ENCODE peak calls at places on chromosomes 2 and 18, in four cellular contexts. D is HL-60, R is GM12891, L is K562. K is an unnamed sample.
A peak's percentile ranks its signal among the peaks of the same experiment; 100 is the strongest.

GRCh38 chr2:113068706-113069485 is 1.1 kb downstream of the IL1F10 start:
- DNase-seq in D (no peak), R (no peak), L (no peak), K (no peak)

GRCh38 chr2:236875906-236876505 is 209.7 kb upstream of the COPS8 start:
- DNase-seq in D (no peak), R (no peak), L (no peak), K (no peak)

GRCh38 chr2:18630101-18630500 is 40.7 kb upstream of the NT5C1B start:
- DNase-seq in R (no peak), L (no peak), D (no peak), K (no peak)

GRCh38 chr2:19150726-19151125 is 207.7 kb downstream of the OSR1 start:
- DNase-seq in R (no peak), D (no peak), L (no peak), K (no peak)

GRCh38 chr2:159131882-159132281 is 154.6 kb downstream of the WDSUB1 start:
- DNase-seq in D (no peak), R (no peak), L (no peak), K (no peak)

GRCh38 chr2:232218778-232219495 is 159.6 kb upstream of the ALPP start:
- DNase-seq in D (no peak), L (no peak), R (no peak), K (no peak)

GRCh38 chr2:149422337-149422990 is 92.1 kb downstream of the LYPD6 start:
- DNase-seq in D (no peak), R (no peak), L (no peak), K (no peak)

GRCh38 chr2:219514196-219514761 is at the start of gene ASIC4:
- DNase-seq in D (no peak), R (no peak), L (peak; percentile 76), K (no peak)

GRCh38 chr2:219095406-219095940 is 34.8 kb upstream of the IHH start:
- DNase-seq in L (no peak), D (no peak), R (no peak), K (no peak)

GRCh38 chr2:160892204-160892603 is 268.0 kb upstream of the TANK start:
- DNase-seq in D (peak; percentile 3), L (no peak), R (no peak), K (no peak)

GRCh38 chr18:33201509-33201926 is 239.0 kb downstream of the CCDC178 start:
- DNase-seq in D (no peak), R (no peak), L (no peak), K (no peak)

GRCh38 chr2:240458044-240458899 is 22.8 kb downstream of the GPC1 start:
- DNase-seq in D (no peak), R (no peak), L (no peak), K (no peak)

GRCh38 chr2:25323612-25324189 is 18.0 kb downstream of the DNMT3A start:
- DNase-seq in L (no peak), R (no peak), D (no peak), K (no peak)

GRCh38 chr18:77366725-77367641 is 117.3 kb downstream of the GALR1 start:
- DNase-seq in D (no peak), R (no peak), L (no peak), K (no peak)

GRCh38 chr2:232839680-232840079 is 30.4 kb upstream of the SNORC start:
- DNase-seq in R (no peak), L (no peak), D (peak; percentile 80), K (no peak)

GRCh38 chr2:213425618-213426017 is 141.4 kb downstream of the SPAG16 start:
- DNase-seq in D (no peak), L (no peak), R (no peak), K (no peak)

GRCh38 chr18:31630549-31630948 is 38.9 kb downstream of the TTR start:
- DNase-seq in L (no peak), D (no peak), R (no peak), K (no peak)

GRCh38 chr18:46646468-46646867 is 10.6 kb downstream of the LOXHD1 start:
- DNase-seq in R (no peak), L (no peak), D (no peak), K (no peak)

GRCh38 chr18:48931680-48932461 is 18.9 kb downstream of the SMAD7 start:
- DNase-seq in R (no peak), D (no peak), L (no peak), K (peak; percentile 58)

GRCh38 chr2:230417436-230417835 is 1.4 kb downstream of the SP100 start:
- DNase-seq in L (no peak), R (no peak), D (no peak), K (no peak)

GRCh38 chr2:200208041-200208440 is 98.5 kb upstream of the SPATS2L start:
- DNase-seq in D (no peak), L (no peak), R (no peak), K (no peak)

GRCh38 chr2:112980537-112980936 is 2.7 kb downstream of the IL36G start:
- DNase-seq in R (no peak), L (no peak), D (no peak), K (no peak)

GRCh38 chr18:23835076-23835475 is 145.8 kb downstream of the LAMA3 start:
- DNase-seq in R (no peak), D (no peak), L (no peak), K (no peak)

GRCh38 chr2:15163316-15163715 is 397.8 kb downstream of the NBAS start:
- DNase-seq in D (no peak), R (no peak), L (no peak), K (no peak)

GRCh38 chr2:68806511-68807109 is 64.6 kb downstream of the BMP10 start:
- DNase-seq in L (no peak), D (no peak), R (no peak), K (no peak)

GRCh38 chr2:156892449-156893335 is 364.8 kb upstream of the GALNT5 start:
- DNase-seq in R (no peak), L (no peak), D (no peak), K (peak; percentile 7)

GRCh38 chr2:43127208-43127940 is 99.0 kb downstream of the ZFP36L2 start:
- DNase-seq in L (peak; percentile 82), D (peak; percentile 94), R (peak; percentile 78), K (no peak)

GRCh38 chr2:191881982-191882816 is 35.3 kb upstream of the CAVIN2 start:
- DNase-seq in R (no peak), L (no peak), D (no peak), K (no peak)

GRCh38 chr18:70662588-70662987 is 373.7 kb downstream of the SOCS6 start:
- DNase-seq in L (no peak), D (no peak), R (no peak), K (no peak)

GRCh38 chr2:159129301-159129700 is 157.2 kb downstream of the WDSUB1 start:
- DNase-seq in R (no peak), D (no peak), L (no peak), K (no peak)

GRCh38 chr18:4017479-4017878 is 437.6 kb downstream of the DLGAP1 start:
- DNase-seq in L (peak; percentile 15), D (peak; percentile 8), R (no peak), K (no peak)
- TF ChIP-seq SPI1 in L (no peak), D (no peak), R (no peak), K (no peak)

GRCh38 chr2:141029424-141030078 is 1101.3 kb downstream of the LRP1B start:
- DNase-seq in D (no peak), L (no peak), R (no peak), K (no peak)

GRCh38 chr2:141021611-141022010 is 1109.2 kb downstream of the LRP1B start:
- DNase-seq in D (no peak), R (no peak), L (no peak), K (no peak)

GRCh38 chr2:141027221-141027620 is 1103.6 kb downstream of the LRP1B start:
- DNase-seq in L (no peak), D (no peak), R (no peak), K (no peak)
- TF ChIP-seq SPI1 in L (no peak), D (no peak), R (no peak), K (no peak)

DNA sequence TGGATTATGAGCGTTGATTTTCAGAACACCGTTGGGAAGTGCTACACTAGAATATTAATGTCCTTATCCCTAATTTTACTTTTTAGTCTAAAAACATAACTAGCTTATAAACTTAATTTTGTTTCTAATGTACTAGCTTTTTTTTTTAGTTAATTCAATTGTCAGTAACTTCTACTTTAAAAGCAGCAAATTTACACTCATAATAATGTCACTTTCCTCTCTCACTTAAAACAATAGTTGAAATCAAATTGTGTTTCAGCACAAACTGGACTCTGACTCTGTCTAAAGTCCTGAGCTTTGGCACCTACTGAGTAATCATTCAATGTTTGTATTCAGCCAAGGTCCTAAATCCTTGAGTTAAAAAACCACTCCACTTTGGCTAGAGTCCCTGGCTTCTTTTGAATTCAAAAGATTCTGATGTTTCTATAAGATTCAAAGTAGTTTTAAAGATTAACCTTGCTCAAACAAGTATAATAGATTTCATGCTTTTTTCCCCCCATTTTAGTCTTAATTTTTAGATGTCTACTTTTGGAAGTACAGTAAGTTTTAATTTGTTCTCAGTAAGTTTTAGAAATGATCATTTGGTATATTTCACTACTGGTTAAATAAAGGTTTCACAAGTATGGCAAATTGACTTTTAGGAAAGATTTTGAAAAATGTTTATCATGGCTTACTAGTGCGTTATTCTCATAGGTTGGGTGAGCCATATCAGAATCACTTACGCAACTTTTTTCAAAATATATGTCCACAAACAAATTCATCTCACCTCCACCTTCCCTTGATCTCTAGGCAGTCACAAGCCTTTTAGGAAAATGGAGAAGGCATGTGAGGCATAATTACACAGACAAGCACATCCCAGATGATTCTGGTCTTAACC is 23.4 kb downstream of the CCNYL1 start:
- DNase-seq in L (no peak), R (no peak), D (no peak), K (no peak)
- TF ChIP-seq SPI1 in L (no peak), R (no peak), D (no peak), K (no peak)

DNA sequence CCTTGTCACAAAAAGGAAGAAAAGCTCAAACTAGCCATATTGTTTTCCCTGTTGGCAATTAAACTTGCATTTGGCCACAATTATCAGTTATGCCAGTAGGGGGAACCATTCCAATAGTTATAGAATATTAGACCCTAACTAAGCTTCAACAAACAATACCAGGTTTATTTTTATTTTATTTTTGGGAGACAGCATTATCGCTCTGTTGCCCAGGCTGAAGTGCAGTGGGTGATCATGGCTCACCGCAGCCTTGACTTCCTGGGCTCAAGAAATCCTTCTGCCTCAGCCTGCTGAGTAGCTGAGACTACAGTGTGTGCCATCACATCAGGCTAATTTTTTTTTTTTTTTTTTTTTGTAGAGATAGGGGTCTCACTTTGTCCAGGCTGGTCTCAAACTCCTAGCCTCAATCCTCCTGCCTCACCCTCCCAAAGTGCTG is 102.1 kb downstream of the ATAD2B start:
- DNase-seq in R (no peak), D (no peak), L (peak; percentile 28), K (peak; percentile 34)
- TF ChIP-seq SPI1 in R (no peak), D (no peak), L (no peak), K (no peak)